ENCODE peak calls at places on chromosomes 11 and 22, in six cellular contexts. Q is pons, E is neural crest cell, J is cardiac fibroblast, M is activated T-cell treated with anti-CD3 and anti-CD28 coated beads for 1 hour, S is DMS53. D is an unnamed sample.

GRCh38 chr11:45083544-45084087 is 62.8 kb upstream of the PRDM11 start:
- DNase-seq in S (peak), M (no peak), Q (no peak), J (no peak), E (no peak), D (no peak)

GRCh38 chr22:38257170-38257569 is 15.6 kb downstream of the TMEM184B start:
- DNase-seq in E (no peak), M (no peak), J (peak), S (peak), Q (peak), D (no peak)

GRCh38 chr11:79312591-79313267 is 128.1 kb downstream of the TENM4 start:
- DNase-seq in S (peak), E (no peak), Q (peak), J (peak), M (no peak), D (no peak)

GRCh38 chr11:71251761-71252433 is 480 bp downstream of the SHANK2 start:
- DNase-seq in J (peak), Q (no peak), M (no peak), E (peak), S (peak), D (peak)

GRCh38 chr11:132686827-132687370 is 845.4 kb downstream of the OPCML start:
- DNase-seq in Q (no peak), M (no peak), E (no peak), S (no peak), J (peak), D (no peak)

GRCh38 chr11:115496892-115497291 is 7.3 kb downstream of the CADM1 start:
- DNase-seq in Q (peak), S (peak), M (no peak), J (no peak), E (no peak), D (no peak)

GRCh38 chr11:69934861-69935494 is 115.8 kb upstream of the FGF3 start:
- DNase-seq in E (no peak), Q (no peak), S (peak), J (no peak), M (no peak), D (peak)

GRCh38 chr11:120293038-120293800 is 31.9 kb upstream of the TLCD5 start:
- DNase-seq in Q (no peak), E (no peak), M (no peak), S (no peak), J (no peak), D (no peak)

GRCh38 chr22:44091021-44091721 is 67.1 kb downstream of the PARVB start:
- DNase-seq in E (no peak), Q (no peak), S (peak), J (peak), M (no peak), D (no peak)

GRCh38 chr11:102254047-102254446 is 63.2 kb upstream of the BIRC3 start:
- DNase-seq in E (no peak), M (no peak), J (peak), Q (no peak), S (peak), D (no peak)

GRCh38 chr11:75896843-75897419 is 81.9 kb downstream of the UVRAG start:
- DNase-seq in Q (peak), S (peak), M (no peak), J (peak), E (no peak), D (no peak)

GRCh38 chr22:42367980-42368378 is 64.2 kb downstream of the NFAM1 start:
- DNase-seq in Q (peak), M (no peak), E (no peak), J (no peak), S (peak), D (no peak)

GRCh38 chr11:29282088-29282487 is 734.7 kb downstream of the KCNA4 start:
- DNase-seq in J (peak), S (peak), M (no peak), Q (peak), E (no peak), D (no peak)

GRCh38 chr11:18775492-18776292 is 15.9 kb downstream of the PTPN5 start:
- DNase-seq in E (peak), Q (no peak), M (peak), S (peak), J (peak), D (no peak)

GRCh38 chr22:47015589-47016178 is 253.2 kb downstream of the TBC1D22A start:
- DNase-seq in J (no peak), E (no peak), M (no peak), Q (no peak), S (no peak), D (no peak)

GRCh38 chr22:49756656-49757055 is 71.0 kb downstream of the BRD1 start:
- DNase-seq in E (no peak), Q (no peak), S (no peak), J (no peak), M (no peak), D (no peak)

GRCh38 chr11:2702771-2703486 is 3.1 kb upstream of the KCNQ1OT1 start:
- DNase-seq in S (no peak), E (no peak), Q (peak), J (no peak), M (no peak), D (peak)

GRCh38 chr22:38305481-38306448 is 11.5 kb downstream of the CSNK1E start:
- DNase-seq in S (no peak), M (no peak), Q (no peak), E (no peak), J (peak), D (no peak)

GRCh38 chr11:122313581-122313980 is 197.6 kb upstream of the BLID start:
- DNase-seq in J (no peak), S (no peak), E (no peak), M (no peak), Q (no peak), D (no peak)

GRCh38 chr11:120221115-120221752 is 10.4 kb downstream of the OAF start:
- DNase-seq in S (no peak), M (no peak), Q (no peak), J (no peak), E (no peak), D (no peak)

GRCh38 chr11:59807047-59807446 is 3.5 kb downstream of the MRPL16 start:
- DNase-seq in Q (no peak), J (no peak), M (no peak), S (no peak), E (no peak), D (no peak)

GRCh38 chr11:2218234-2218633 is 46.6 kb upstream of the TH start:
- DNase-seq in M (no peak), Q (no peak), E (no peak), S (no peak), J (no peak), D (no peak)

GRCh38 chr22:24402460-24403192 is 24.8 kb upstream of the ADORA2A start:
- DNase-seq in M (no peak), Q (peak), S (peak), J (peak), E (no peak), D (no peak)

GRCh38 chr11:18390088-18390487 is 4.3 kb upstream of the LDHA start:
- DNase-seq in J (no peak), E (no peak), Q (no peak), M (no peak), S (no peak), D (no peak)

GRCh38 chr11:16967347-16967662 is 46.9 kb downstream of the PLEKHA7 start:
- DNase-seq in Q (no peak), M (no peak), J (no peak), E (no peak), S (no peak), D (no peak)

GRCh38 chr11:126008956-126009355 is 53.7 kb downstream of the CDON start:
- DNase-seq in M (no peak), E (no peak), J (no peak), S (no peak), Q (no peak), D (no peak)

GRCh38 chr11:38476808-38477565 is 1879.0 kb upstream of the RAG2 start:
- DNase-seq in Q (no peak), M (no peak), J (peak), S (peak), E (no peak), D (no peak)

GRCh38 chr22:39117585-39118191 is 20.6 kb downstream of the APOBEC3H start:
- DNase-seq in S (peak), M (peak), Q (peak), E (peak), J (peak), D (peak)

GRCh38 chr11:2803186-2804057 is 82.2 kb downstream of the CDKN1C start:
- DNase-seq in Q (no peak), J (no peak), E (no peak), S (no peak), M (no peak), D (peak)

GRCh38 chr11:2590131-2590950 is 109.5 kb downstream of the KCNQ1OT1 start:
- DNase-seq in M (no peak), S (no peak), E (no peak), Q (peak), J (no peak), D (peak)

GRCh38 chr11:126416542-126417090 is 61.1 kb downstream of the ST3GAL4 start:
- DNase-seq in J (peak), S (peak), Q (peak), M (peak), E (no peak), D (peak)

GRCh38 chr11:34300571-34301295 is 57.1 kb downstream of the ABTB2 start:
- DNase-seq in J (no peak), Q (no peak), S (no peak), E (no peak), M (no peak), D (no peak)

GRCh38 chr11:116984589-116984988 is 113.6 kb downstream of the SIK3 start:
- DNase-seq in E (no peak), J (peak), M (no peak), Q (no peak), S (no peak), D (no peak)

GRCh38 chr22:38451864-38452263 is 3.1 kb downstream of the KCNJ4 start:
- DNase-seq in E (no peak), J (no peak), S (no peak), M (no peak), Q (no peak), D (no peak)

GRCh38 chr22:32411829-32412592 is at the start of gene RTCB:
- DNase-seq in E (peak), Q (peak), J (peak), S (peak), M (peak), D (peak)

GRCh38 chr11:123357990-123358827 is 71.9 kb upstream of the GRAMD1B start:
- DNase-seq in S (peak), Q (no peak), M (no peak), J (peak), E (peak), D (peak)